ENCODE peak calls at places on chromosomes 1 and 21, in eight cellular contexts. C is NCI-H1092; Y is Right ventricle myocardium superior; R is AG20443; L is breast epithelium; U is GDM1; Z is RWPE1; O is stimulated activated CD4-positive, alpha-beta T cell treated with anti-CD3 and anti-CD28 coated beads, Interleukin-12 subunit alpha, Interleukin-12 subunit beta, amount 100 ng/mL, for 4 hours. V is an unnamed sample.
A peak's percentile ranks its signal among the peaks of the same experiment; 100 is the strongest.

GRCh38 chr1:20165522-20165951 is 20.4 kb upstream of the UBXN10 start:
- DNase-seq in C (no peak), Y (no peak), R (peak; percentile 39), L (no peak), U (peak; percentile 46), Z (peak; percentile 40), O (no peak), V (no peak)

GRCh38 chr1:178294654-178295053 is 200.8 kb downstream of the RASAL2 start:
- DNase-seq in C (no peak), Y (no peak), R (peak; percentile 11), L (no peak), U (no peak), Z (no peak), O (no peak), V (no peak)

GRCh38 chr1:168977618-168978017 is 128.9 kb upstream of the ATP1B1 start:
- DNase-seq in C (no peak), Y (no peak), R (no peak), L (no peak), U (no peak), Z (no peak), O (no peak), V (no peak)

GRCh38 chr21:20443558-20444155 is 554.6 kb upstream of the NCAM2 start:
- DNase-seq in C (peak; percentile 40), Y (no peak), R (no peak), L (no peak), U (peak; percentile 7), Z (no peak), O (no peak), V (no peak)

GRCh38 chr1:70358921-70359564 is 4.5 kb upstream of the ANKRD13C start:
- DNase-seq in C (no peak), Y (no peak), R (peak; percentile 11), L (no peak), U (no peak), Z (no peak), O (no peak), V (no peak)

GRCh38 chr21:15272171-15272570 is 207.4 kb upstream of the NRIP1 start:
- DNase-seq in C (no peak), Y (no peak), R (no peak), L (no peak), U (no peak), Z (no peak), O (no peak), V (no peak)

GRCh38 chr1:2330511-2331199 is 60.7 kb downstream of the MORN1 start:
- DNase-seq in C (no peak), Y (peak; percentile 75), R (peak; percentile 96), L (no peak), U (no peak), Z (no peak), O (no peak), V (no peak)

GRCh38 chr1:156961709-156962108 is 41.3 kb downstream of the LRRC71 start:
- DNase-seq in C (no peak), Y (no peak), R (no peak), L (no peak), U (no peak), Z (peak; percentile 22), O (no peak), V (no peak)

GRCh38 chr21:31911138-31911907 is 38.5 kb downstream of the HUNK start:
- DNase-seq in C (no peak), Y (no peak), R (peak; percentile 87), L (no peak), U (no peak), Z (peak; percentile 38), O (no peak), V (no peak)

GRCh38 chr1:62181531-62181930 is 13.1 kb upstream of the L1TD1 start:
- DNase-seq in C (no peak), Y (no peak), R (no peak), L (no peak), U (no peak), Z (no peak), O (no peak), V (no peak)

GRCh38 chr1:100296140-100296539 is 30.1 kb downstream of the RTCA start:
- DNase-seq in C (no peak), Y (no peak), R (no peak), L (no peak), U (no peak), Z (no peak), O (no peak), V (no peak)

GRCh38 chr1:116374340-116375164 is 1.5 kb downstream of the ATP1A1 start:
- DNase-seq in C (no peak), Y (peak; percentile 33), R (no peak), L (no peak), U (no peak), Z (no peak), O (no peak), V (no peak)

GRCh38 chr1:42951588-42951987 is 7.1 kb downstream of the SLC2A1 start:
- DNase-seq in C (no peak), Y (no peak), R (no peak), L (no peak), U (no peak), Z (no peak), O (no peak), V (no peak)

GRCh38 chr1:231778009-231778719 is 151.6 kb downstream of the DISC1 start:
- DNase-seq in C (no peak), Y (peak; percentile 58), R (no peak), L (peak; percentile 79), U (no peak), Z (peak; percentile 22), O (no peak), V (peak; percentile 35)

GRCh38 chr21:43703068-43703880 is 15.7 kb upstream of the PDXK start:
- DNase-seq in C (no peak), Y (peak; percentile 79), R (peak; percentile 49), L (no peak), U (no peak), Z (no peak), O (no peak), V (peak; percentile 73)

V was measured in head of caudate nucleus.